ENCODE peak calls at places on chromosomes 13 and 19, in ten cellular contexts. T is sciatic nerve; M is HEK293T; P is effector CD4-positive, alpha-beta T cell; B is dorsolateral prefrontal cortex; K is naive thymus-derived CD8-positive, alpha-beta T cell; F is lung microvascular endothelial cell; C is mucosa of descending colon; S is Peyer's patch; Z is RPMI7951. U is an unnamed sample.

GRCh38 chr13:29509999-29510586 is 85.4 kb downstream of the SLC7A1 start:
- DNase-seq in T (no peak), M (no peak), P (no peak), B (no peak), K (no peak), F (no peak), C (no peak), S (no peak), Z (no peak), U (no peak)

GRCh38 chr13:75860935-75861334 is 224.8 kb downstream of the LMO7 start:
- DNase-seq in T (no peak), M (no peak), P (no peak), B (no peak), K (no peak), F (no peak), C (no peak), S (no peak), Z (no peak), U (no peak)

GRCh38 chr19:49468746-49469447 is 5.1 kb upstream of the FLT3LG start:
- DNase-seq in T (peak), M (peak), P (peak), B (no peak), K (peak), F (no peak), C (peak), S (peak), Z (peak), U (no peak)

GRCh38 chr19:12695997-12696365 is 450 bp downstream of the FBXW9 start:
- DNase-seq in T (no peak), M (no peak), P (no peak), B (no peak), K (no peak), F (peak), C (no peak), S (no peak), Z (no peak), U (peak)

GRCh38 chr19:51539821-51540366 is 8.4 kb upstream of the SIGLEC6 start:
- DNase-seq in T (no peak), M (no peak), P (no peak), B (no peak), K (no peak), F (no peak), C (no peak), S (no peak), Z (no peak), U (no peak)

GRCh38 chr13:101567841-101568240 is 115.4 kb downstream of the ITGBL1 start:
- DNase-seq in T (no peak), M (no peak), P (no peak), B (no peak), K (no peak), F (no peak), C (no peak), S (no peak), Z (no peak), U (no peak)

GRCh38 chr13:108962652-108963051 is 333.2 kb downstream of the MYO16 start:
- DNase-seq in T (no peak), M (no peak), P (no peak), B (no peak), K (no peak), F (peak), C (no peak), S (no peak), Z (peak), U (no peak)

GRCh38 chr19:2282062-2282861 is at the start of gene PEAK3:
- DNase-seq in T (peak), M (no peak), P (no peak), B (no peak), K (no peak), F (peak), C (peak), S (peak), Z (peak), U (no peak)

GRCh38 chr13:93388701-93389100 is 162.1 kb downstream of the GPC6 start:
- DNase-seq in T (no peak), M (no peak), P (no peak), B (no peak), K (no peak), F (no peak), C (no peak), S (no peak), Z (no peak), U (no peak)

GRCh38 chr13:106846571-106846970 is 278.6 kb upstream of the ARGLU1 start:
- DNase-seq in T (no peak), M (no peak), P (no peak), B (no peak), K (no peak), F (no peak), C (no peak), S (no peak), Z (no peak), U (no peak)

GRCh38 chr13:89212186-89212585 is 1541.0 kb downstream of the SLITRK5 start:
- DNase-seq in T (no peak), M (no peak), P (no peak), B (no peak), K (no peak), F (no peak), C (no peak), S (no peak), Z (no peak), U (no peak)

GRCh38 chr19:48510421-48511268 is 990 bp downstream of the LMTK3 start:
- DNase-seq in T (peak), M (peak), P (peak), B (peak), K (peak), F (peak), C (peak), S (peak), Z (peak), U (peak)

GRCh38 chr19:10660346-10660745 is 6.2 kb downstream of the ILF3 start:
- DNase-seq in T (no peak), M (no peak), P (no peak), B (no peak), K (no peak), F (no peak), C (no peak), S (no peak), Z (no peak), U (no peak)

GRCh38 chr13:48401480-48401879 is 11.4 kb downstream of the LPAR6 start:
- DNase-seq in T (no peak), M (no peak), P (no peak), B (no peak), K (no peak), F (no peak), C (no peak), S (no peak), Z (no peak), U (no peak)

GRCh38 chr19:581399-582111 is 8.1 kb upstream of the HCN2 start:
- DNase-seq in T (no peak), M (no peak), P (no peak), B (no peak), K (no peak), F (no peak), C (no peak), S (no peak), Z (no peak), U (no peak)

GRCh38 chr19:23286477-23286876 is 36.3 kb upstream of the ZNF724 start:
- DNase-seq in T (no peak), M (peak), P (no peak), B (no peak), K (no peak), F (no peak), C (no peak), S (no peak), Z (no peak), U (no peak)

GRCh38 chr19:42469311-42470239 is 26.8 kb upstream of the CXCL17 start:
- DNase-seq in T (no peak), M (no peak), P (no peak), B (no peak), K (no peak), F (peak), C (no peak), S (no peak), Z (peak), U (no peak)

GRCh38 chr13:24680921-24681585 is 845 bp downstream of the ATP12A start:
- DNase-seq in T (no peak), M (no peak), P (no peak), B (no peak), K (no peak), F (no peak), C (no peak), S (peak), Z (no peak), U (no peak)

GRCh38 chr19:30799854-30800755 is 427.9 kb downstream of the ZNF536 start:
- DNase-seq in T (no peak), M (peak), P (no peak), B (no peak), K (no peak), F (no peak), C (no peak), S (no peak), Z (peak), U (peak)

GRCh38 chr19:54297759-54298305 is 15.1 kb downstream of the LILRA5 start:
- DNase-seq in T (no peak), M (no peak), P (no peak), B (no peak), K (no peak), F (no peak), C (no peak), S (no peak), Z (no peak), U (no peak)

GRCh38 chr13:94195715-94196114 is 283.8 kb downstream of the DCT start:
- DNase-seq in T (no peak), M (no peak), P (no peak), B (no peak), K (no peak), F (no peak), C (no peak), S (no peak), Z (peak), U (no peak)

GRCh38 chr19:31071157-31071855 is 277.9 kb downstream of the TSHZ3 start:
- DNase-seq in T (no peak), M (no peak), P (no peak), B (no peak), K (no peak), F (no peak), C (peak), S (no peak), Z (no peak), U (no peak)

GRCh38 chr13:98576215-98576945 is 527 bp downstream of the STK24 start:
- DNase-seq in T (peak), M (no peak), P (peak), B (no peak), K (peak), F (peak), C (peak), S (peak), Z (peak), U (peak)

GRCh38 chr19:55625004-55625326 is 599 bp upstream of the ZNF784 start:
- DNase-seq in T (no peak), M (no peak), P (no peak), B (no peak), K (no peak), F (no peak), C (no peak), S (no peak), Z (no peak), U (no peak)

GRCh38 chr13:79245937-79246574 is 160.0 kb downstream of the RBM26 start:
- DNase-seq in T (no peak), M (peak), P (no peak), B (no peak), K (no peak), F (no peak), C (no peak), S (no peak), Z (no peak), U (no peak)

GRCh38 chr13:106471957-106472543 is 63.4 kb downstream of the EFNB2 start:
- DNase-seq in T (no peak), M (peak), P (no peak), B (no peak), K (no peak), F (no peak), C (peak), S (peak), Z (peak), U (no peak)

GRCh38 chr13:43908156-43909126 is 28.7 kb downstream of the LACC1 start:
- DNase-seq in T (no peak), M (no peak), P (peak), B (no peak), K (peak), F (peak), C (no peak), S (no peak), Z (peak), U (no peak)

GRCh38 chr19:58381460-58382220 is 810 bp upstream of the ZNF837 start:
- DNase-seq in T (peak), M (no peak), P (no peak), B (no peak), K (no peak), F (no peak), C (no peak), S (no peak), Z (no peak), U (no peak)

GRCh38 chr13:95614641-95615245 is 29.8 kb downstream of the DZIP1 start:
- DNase-seq in T (no peak), M (no peak), P (no peak), B (no peak), K (no peak), F (no peak), C (no peak), S (no peak), Z (no peak), U (no peak)

GRCh38 chr13:98677398-98677797 is 75.1 kb downstream of the SLC15A1 start:
- DNase-seq in T (no peak), M (no peak), P (no peak), B (no peak), K (no peak), F (no peak), C (no peak), S (no peak), Z (no peak), U (no peak)

GRCh38 chr13:113916330-113916815 is 52.5 kb upstream of the GAS6 start:
- DNase-seq in T (no peak), M (no peak), P (no peak), B (no peak), K (no peak), F (no peak), C (no peak), S (no peak), Z (no peak), U (no peak)

GRCh38 chr19:47435883-47436417 is 16.6 kb upstream of the MEIS3 start:
- DNase-seq in T (no peak), M (no peak), P (no peak), B (no peak), K (no peak), F (no peak), C (no peak), S (no peak), Z (no peak), U (no peak)

GRCh38 chr19:18230941-18231734 is 4.9 kb upstream of the PDE4C start:
- DNase-seq in T (no peak), M (no peak), P (no peak), B (no peak), K (no peak), F (no peak), C (no peak), S (no peak), Z (no peak), U (peak)

GRCh38 chr13:75217949-75218348 is 264.0 kb downstream of the TBC1D4 start:
- DNase-seq in T (no peak), M (no peak), P (no peak), B (no peak), K (no peak), F (no peak), C (no peak), S (no peak), Z (peak), U (no peak)

GRCh38 chr19:47778954-47779351 is 450 bp downstream of the SELENOW start:
- DNase-seq in T (no peak), M (no peak), P (no peak), B (no peak), K (no peak), F (no peak), C (no peak), S (peak), Z (no peak), U (no peak)

GRCh38 chr13:24640752-24641151 is 39.5 kb upstream of the ATP12A start:
- DNase-seq in T (no peak), M (no peak), P (no peak), B (no peak), K (no peak), F (no peak), C (no peak), S (no peak), Z (no peak), U (no peak)

GRCh38 chr13:94232956-94233355 is 246.5 kb downstream of the DCT start:
- DNase-seq in T (no peak), M (no peak), P (no peak), B (no peak), K (no peak), F (no peak), C (no peak), S (no peak), Z (no peak), U (no peak)

GRCh38 chr13:78326608-78327007 is 276.7 kb downstream of the POU4F1 start:
- DNase-seq in T (no peak), M (no peak), P (no peak), B (no peak), K (no peak), F (no peak), C (no peak), S (no peak), Z (no peak), U (no peak)

GRCh38 chr19:6733338-6734095 is 3.9 kb downstream of the GPR108 start:
- DNase-seq in T (no peak), M (no peak), P (no peak), B (no peak), K (no peak), F (no peak), C (peak), S (no peak), Z (no peak), U (no peak)

U was measured in HuH-7.5.